ENCODE peak calls at places on chromosomes 7 and 10, in seven cellular contexts. Q is lower lobe of right lung, X is astrocyte, L is PC-9, G is transverse colon, J is heart left ventricle, B is breast epithelium. V is an unnamed sample. For H3K4me1, the result is how much of the 10 kb centered on the place peaks cover.

GRCh38 chr7:2006921-2007381 is 225.8 kb downstream of the MAD1L1 start:
- DNase-seq in G (peak), L (no peak), X (no peak), B (no peak), Q (peak), J (peak), V (peak)

GRCh38 chr7:141043621-141044020 is 28.9 kb upstream of the MRPS33 start:
- DNase-seq in G (no peak), X (no peak), B (no peak), J (no peak), Q (no peak), L (no peak), V (no peak)

GRCh38 chr7:21089653-21090052 is 303.0 kb upstream of the SP8 start:
- DNase-seq in G (no peak), J (no peak), X (no peak), Q (no peak), L (no peak), B (no peak), V (no peak)

GRCh38 chr7:40299097-40299496 is 164.3 kb downstream of the SUGCT start:
- DNase-seq in J (no peak), B (no peak), G (no peak), Q (no peak), L (no peak), X (peak), V (no peak)

GRCh38 chr10:44960482-44961230 is 1.1 kb downstream of the RASSF4 start:
- DNase-seq in B (no peak), X (no peak), L (no peak), Q (no peak), J (no peak), G (no peak), V (peak)

GRCh38 chr7:99252166-99252895 is 20.3 kb upstream of the MYH16 start:
- DNase-seq in B (no peak), L (no peak), J (no peak), Q (no peak), X (no peak), G (no peak), V (no peak)

GRCh38 chr7:44085549-44085948 is 3.2 kb upstream of the POLM start:
- DNase-seq in X (no peak), J (no peak), L (no peak), Q (peak), G (no peak), B (no peak), V (no peak)

GRCh38 chr10:35498693-35499092 is 106.4 kb upstream of the GJD4 start:
- DNase-seq in X (no peak), J (no peak), Q (no peak), B (no peak), L (no peak), G (no peak), V (no peak)

GRCh38 chr10:30510184-30510931 is 76.4 kb downstream of the MAP3K8 start:
- DNase-seq in Q (no peak), X (peak), L (peak), B (no peak), J (no peak), G (peak), V (no peak)

DNA sequence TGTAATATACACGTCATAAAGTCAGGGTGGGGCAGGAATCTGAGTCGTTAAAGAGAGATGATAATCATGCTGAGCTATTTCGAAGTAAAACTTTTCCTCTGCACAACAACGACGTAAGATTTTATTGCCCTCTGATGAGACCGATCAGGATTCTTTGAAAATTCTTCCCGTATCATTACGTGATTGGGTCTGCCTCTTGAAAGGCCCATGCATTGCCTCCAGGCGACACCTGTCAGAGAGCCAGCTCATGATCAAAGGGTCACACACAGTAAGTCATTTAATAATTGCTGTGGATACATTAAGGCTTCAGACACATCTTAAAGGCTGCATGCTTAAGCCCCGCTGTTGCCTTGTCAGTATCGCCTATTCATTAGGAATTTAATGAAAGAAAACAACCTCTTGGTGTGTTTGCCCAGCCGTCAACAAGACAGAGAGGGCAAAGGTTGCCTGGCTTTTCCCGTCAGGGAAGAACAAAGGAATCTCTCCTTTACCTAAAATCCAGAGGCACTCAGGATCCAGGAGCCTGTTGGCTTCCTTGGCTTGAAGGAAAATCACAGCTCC is 189.0 kb upstream of the SH2B2 start:
- DNase-seq in B (no peak), G (peak), L (no peak), Q (no peak), J (no peak), X (no peak), V (peak)
- H3K4me1 ChIP-seq in B (under half), G (under half), L (under half), Q (under half), J (under half), X (under half), V (under half)

GRCh38 chr7:149420006-149420405 is 40.9 kb downstream of the ZNF777 start:
- DNase-seq in Q (no peak), B (no peak), L (no peak), J (no peak), G (no peak), X (no peak), V (no peak)

GRCh38 chr7:149409889-149410288 is 51.0 kb downstream of the ZNF777 start:
- DNase-seq in Q (no peak), X (no peak), J (no peak), G (no peak), L (no peak), B (no peak), V (no peak)

GRCh38 chr7:149414745-149415390 is 46.0 kb downstream of the ZNF777 start:
- DNase-seq in G (peak), L (no peak), Q (no peak), J (peak), X (peak), B (no peak), V (no peak)

GRCh38 chr7:149415391-149416068 is 45.3 kb downstream of the ZNF777 start:
- DNase-seq in J (no peak), G (no peak), L (no peak), Q (no peak), X (peak), B (no peak), V (no peak)

DNA sequence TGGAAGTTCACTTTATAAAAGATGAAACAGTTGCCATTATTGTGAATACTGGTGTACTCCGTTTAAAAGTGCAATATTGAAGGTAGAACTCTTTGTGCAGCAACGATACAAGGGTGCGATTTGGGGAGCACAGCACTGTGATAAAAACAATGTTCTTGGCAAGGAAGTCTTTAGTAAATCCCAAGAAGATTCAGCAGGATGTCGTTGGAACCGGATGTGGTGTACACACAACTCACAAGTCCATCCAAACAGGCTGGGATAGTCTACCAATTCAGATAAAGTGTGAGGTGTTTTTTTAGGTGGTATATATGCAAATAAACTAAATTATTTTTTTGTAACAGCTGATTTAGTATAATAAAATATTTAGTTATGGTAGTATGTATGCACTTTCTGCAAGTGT is 46.7 kb downstream of the ZNF777 start:
- DNase-seq in Q (no peak), B (no peak), J (no peak), G (no peak), X (no peak), L (no peak), V (no peak)
- H3K4me3 ChIP-seq in Q (no peak), B (no peak), J (no peak), G (no peak), X (no peak), L (no peak), V (no peak)

GRCh38 chr10:12484945-12485805 is 135.8 kb downstream of the CAMK1D start:
- DNase-seq in G (peak), J (peak), B (no peak), Q (no peak), X (no peak), L (no peak), V (no peak)
- TF ChIP-seq CTCF in G (peak), J (no peak), B (no peak), Q (no peak), X (no peak), L (no peak), V (no peak)

GRCh38 chr7:143382126-143382790 is 1.1 kb downstream of the ZYX start:
- DNase-seq in L (no peak), B (no peak), Q (no peak), G (no peak), J (no peak), X (no peak), V (no peak)

GRCh38 chr7:143383642-143383957 is 2.5 kb downstream of the ZYX start:
- DNase-seq in G (no peak), J (no peak), Q (no peak), L (no peak), X (no peak), B (peak), V (no peak)

GRCh38 chr7:143382791-143383641 is 1.9 kb downstream of the ZYX start:
- DNase-seq in G (no peak), L (no peak), B (no peak), J (no peak), Q (no peak), X (no peak), V (no peak)

GRCh38 chr7:143384741-143385631 is 3.8 kb downstream of the ZYX start:
- DNase-seq in J (no peak), L (no peak), B (no peak), G (no peak), X (no peak), Q (peak), V (no peak)

DNA sequence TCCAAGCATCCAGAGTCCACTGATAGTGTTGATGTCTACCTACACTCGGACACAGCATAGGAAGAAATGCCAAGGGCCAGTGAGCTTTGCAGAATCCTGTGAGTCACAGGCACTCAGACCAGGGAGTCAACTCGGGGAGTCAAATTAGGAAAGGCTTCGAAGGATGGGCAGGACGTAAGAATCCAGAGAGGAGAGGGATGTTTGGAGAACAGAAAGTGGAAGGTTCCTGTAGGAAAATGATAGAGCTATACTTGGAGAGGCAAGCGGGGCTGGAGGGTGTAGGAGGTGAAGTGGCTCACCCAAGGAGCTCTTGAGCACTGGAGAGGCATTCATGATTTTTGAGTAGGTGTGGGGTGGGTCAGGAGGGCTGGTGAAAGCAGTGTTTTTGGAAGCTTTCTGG is 3.0 kb downstream of the ZYX start:
- DNase-seq in G (no peak), J (no peak), X (peak), B (no peak), L (no peak), Q (no peak), V (no peak)
- H3K4me1 ChIP-seq in G (half or more), J (under half), X (under half), B (under half), L (under half), Q (half or more), V (half or more)

DNA sequence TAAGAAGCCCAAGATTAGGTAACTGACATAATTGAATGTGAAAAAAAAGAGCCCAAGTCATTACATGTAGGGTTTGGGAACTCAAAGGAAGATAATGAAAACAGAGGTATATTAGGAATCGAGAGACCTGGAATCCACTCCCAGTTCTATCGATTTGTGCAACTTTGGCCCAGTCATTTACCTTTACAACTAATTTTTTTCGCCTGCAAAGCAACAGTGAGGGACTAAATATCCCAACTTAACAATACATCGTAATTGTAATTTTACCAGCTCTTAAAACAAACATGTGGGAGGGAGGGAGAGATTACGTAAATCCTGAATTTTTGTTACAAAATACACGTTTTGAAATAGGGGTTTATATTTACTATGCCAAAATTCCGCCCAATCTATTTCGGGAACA is 1.4 kb downstream of the MINDY3 start:
- DNase-seq in L (no peak), G (no peak), Q (no peak), X (no peak), J (no peak), B (no peak), V (no peak)
- H3K4me3 ChIP-seq in L (peak), G (no peak), Q (peak), X (peak), J (peak), B (peak), V (peak)

DNA sequence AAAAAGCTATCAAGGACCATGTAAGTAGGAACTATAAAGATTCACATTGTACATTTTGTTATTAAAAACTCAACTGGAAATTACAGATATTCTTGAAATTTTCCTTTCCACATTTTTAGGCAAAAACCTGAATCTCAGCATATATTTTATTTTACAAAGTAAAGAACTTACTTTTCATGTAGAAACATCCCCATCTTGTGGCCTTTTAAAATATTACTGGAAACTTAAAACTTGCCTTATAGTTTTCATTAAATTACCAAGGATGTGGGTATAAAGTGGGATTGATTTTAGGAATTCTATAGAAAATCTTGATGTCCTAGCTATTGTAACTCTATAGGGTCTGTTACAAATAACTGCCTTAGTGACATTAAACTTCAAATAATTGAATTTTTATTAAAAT is 10.6 kb downstream of the DBF4 start:
- DNase-seq in G (no peak), J (no peak), Q (no peak), X (peak), L (no peak), B (no peak), V (no peak)
- TF ChIP-seq CTCF in G (peak), J (peak), Q (peak), X (peak), L (peak), B (peak), V (peak)

DNA sequence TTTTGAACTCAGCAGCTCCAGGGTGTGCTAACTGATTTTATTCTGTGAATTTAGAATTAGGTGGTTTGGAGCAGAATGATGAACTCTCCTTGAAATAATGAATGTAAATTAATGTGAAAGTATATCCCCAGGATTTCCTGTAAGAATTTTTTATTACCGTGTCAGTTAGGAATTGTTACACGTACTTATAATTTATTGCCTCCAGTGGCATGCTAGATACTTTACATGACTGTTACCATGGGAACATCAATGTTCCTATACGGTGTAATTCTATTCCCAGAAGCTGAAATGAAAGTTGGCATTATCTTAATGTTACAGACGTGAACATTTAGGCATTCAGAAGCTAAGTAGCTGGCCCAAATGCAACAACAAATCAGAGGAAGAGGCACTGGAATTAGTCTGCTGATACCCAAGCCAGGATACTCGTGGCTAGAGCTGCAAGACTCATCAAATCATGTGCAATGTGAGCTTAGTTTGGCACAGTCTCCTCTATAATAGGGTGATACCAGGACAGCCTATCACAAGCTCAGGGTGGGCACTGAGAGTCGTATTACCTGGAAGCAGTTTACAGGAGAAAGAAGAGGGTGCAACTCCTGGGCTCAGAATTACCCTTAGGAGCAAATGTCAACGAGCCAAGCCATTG is 30.0 kb upstream of the PRKAR2B start:
- DNase-seq in G (no peak), B (no peak), J (peak), L (no peak), Q (no peak), X (peak), V (no peak)
- H3K4me1 ChIP-seq in G (under half), B (under half), J (under half), L (under half), Q (under half), X (under half), V (under half)